ENCODE peak calls at places on chromosomes 13 and 19, in eight cellular contexts. H is CD8-positive, alpha-beta T cell; N is GM23338; G is neural progenitor cell; Y is left ventricle myocardium inferior; Z is tibial nerve; S is upper lobe of right lung; U is GM23248. D is an unnamed sample. For H3K27me3, the result is how much of the 10 kb centered on the place peaks cover.

GRCh38 chr13:105442941-105443340 is 1092.5 kb downstream of the EFNB2 start:
- DNase-seq in H (no peak), N (no peak), G (no peak), Y (no peak), Z (no peak), S (no peak), U (peak), D (peak)

GRCh38 chr19:58352760-58353671 is at the start of gene A1BG:
- DNase-seq in H (no peak), N (no peak), G (no peak), Y (no peak), Z (no peak), S (no peak), U (no peak), D (no peak)

GRCh38 chr13:29676535-29676934 is 81.0 kb upstream of the SLC7A1 start:
- DNase-seq in H (no peak), N (no peak), G (no peak), Y (no peak), Z (no peak), S (no peak), U (peak), D (peak)

GRCh38 chr19:55442372-55443044 is 592 bp downstream of the SHISA7 start:
- DNase-seq in H (no peak), N (peak), G (peak), Y (no peak), Z (no peak), S (no peak), U (no peak), D (no peak)

GRCh38 chr13:107450931-107451330 is 764.4 kb downstream of the LIG4 start:
- DNase-seq in H (no peak), N (no peak), G (no peak), Y (no peak), Z (no peak), S (no peak), U (peak), D (peak)

GRCh38 chr19:7658219-7658686 is 10.6 kb upstream of the RETN start:
- DNase-seq in H (no peak), N (peak), G (peak), Y (no peak), Z (no peak), S (no peak), U (peak), D (no peak)

GRCh38 chr19:45440259-45440638 is 16.5 kb upstream of the ERCC1 start:
- DNase-seq in H (no peak), N (peak), G (no peak), Y (no peak), Z (no peak), S (no peak), U (no peak), D (no peak)

GRCh38 chr13:99847318-99847750 is 124.2 kb downstream of the ZIC5 start:
- DNase-seq in H (no peak), N (no peak), G (no peak), Y (no peak), Z (no peak), S (no peak), U (no peak), D (no peak)

GRCh38 chr19:28406237-28406596 is 806.7 kb downstream of the UQCRFS1 start:
- DNase-seq in H (no peak), N (no peak), G (no peak), Y (no peak), Z (no peak), S (no peak), U (no peak), D (no peak)

GRCh38 chr19:35081201-35081600 is 34.4 kb upstream of the FXYD3 start:
- DNase-seq in H (no peak), N (no peak), G (no peak), Y (no peak), Z (no peak), S (no peak), U (no peak), D (no peak)

GRCh38 chr13:47459512-47459911 is 541.6 kb downstream of the SUCLA2 start:
- DNase-seq in H (no peak), N (peak), G (peak), Y (no peak), Z (no peak), S (no peak), U (peak), D (peak)

DNA sequence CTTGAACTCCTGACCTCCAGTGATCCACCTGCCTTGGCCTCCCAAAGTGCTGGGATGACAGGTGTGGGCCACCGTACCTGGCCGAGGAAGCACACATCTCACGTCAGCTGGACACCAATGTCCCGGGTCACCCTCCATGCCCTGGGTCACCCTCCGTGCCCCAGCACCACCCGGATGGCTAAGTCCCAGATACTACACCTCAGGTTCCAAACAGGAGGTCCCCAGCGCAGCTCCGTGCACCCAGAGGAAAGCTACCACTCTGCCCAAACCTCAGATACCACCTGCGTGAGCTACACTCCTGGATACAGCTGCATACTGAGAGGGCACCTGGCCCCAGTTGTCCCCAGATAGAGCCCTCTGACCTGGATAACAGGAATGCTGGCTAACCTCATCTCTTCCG is 14.0 kb downstream of the LRRC4B start:
- DNase-seq in H (no peak), N (no peak), G (no peak), Y (no peak), Z (no peak), S (no peak), U (no peak), D (no peak)
- H3K27me3 ChIP-seq in H (under half), N (half or more), G (half or more), Y (half or more), Z (under half), S (under half), U (under half), D (half or more)

DNA sequence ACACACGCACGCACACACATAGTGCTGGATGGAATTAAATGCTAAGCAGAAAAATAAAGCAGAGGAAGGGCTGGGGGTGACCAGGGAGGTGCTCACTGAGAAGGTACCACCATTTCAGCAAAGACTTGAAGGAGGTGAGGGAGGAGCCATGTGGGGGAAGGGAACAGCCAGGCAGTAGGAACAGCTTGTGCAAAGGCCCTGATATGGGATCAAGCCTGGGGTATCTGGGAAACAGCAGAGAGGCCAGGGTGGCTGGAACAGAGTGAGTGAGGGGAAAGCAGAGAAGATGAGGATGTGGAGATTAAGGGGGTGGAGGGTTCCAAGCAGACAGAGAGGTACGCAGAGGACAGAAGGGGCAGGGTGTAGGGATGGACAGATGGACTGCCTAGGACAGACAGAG is 25.2 kb downstream of the NOTCH3 start:
- DNase-seq in H (no peak), N (no peak), G (no peak), Y (no peak), Z (no peak), S (no peak), U (no peak), D (no peak)
- H3K27me3 ChIP-seq in H (under half), N (under half), G (under half), Y (under half), Z (under half), S (under half), U (under half), D (under half)

DNA sequence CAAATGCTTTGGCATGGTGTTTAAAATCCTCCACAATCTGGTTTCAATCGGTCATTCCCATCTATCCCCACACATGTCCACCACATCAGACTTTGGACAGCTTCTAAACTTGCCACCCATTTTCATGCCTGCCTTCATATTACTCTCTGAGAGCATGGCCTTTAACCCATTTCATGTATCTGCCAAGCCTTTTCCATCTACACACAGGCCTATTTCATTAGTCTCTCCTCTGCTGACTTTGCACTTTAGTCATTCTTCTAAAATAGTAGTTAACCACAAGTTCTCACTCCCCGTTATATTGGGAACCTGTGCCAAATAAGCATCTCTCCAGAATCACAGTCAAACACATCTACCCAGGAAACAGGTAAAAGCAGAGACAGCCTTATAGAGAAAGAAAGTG is 142.2 kb downstream of the MZT1 start:
- DNase-seq in H (no peak), N (no peak), G (no peak), Y (no peak), Z (no peak), S (no peak), U (no peak), D (no peak)
- H3K27me3 ChIP-seq in H (under half), N (under half), G (under half), Y (under half), Z (under half), S (under half), U (under half), D (under half)

GRCh38 chr19:3475449-3475848 is 4.9 kb downstream of the SMIM24 start:
- DNase-seq in H (no peak), N (no peak), G (no peak), Y (no peak), Z (no peak), S (no peak), U (no peak), D (no peak)

GRCh38 chr19:3474614-3475013 is 5.7 kb downstream of the SMIM24 start:
- DNase-seq in H (no peak), N (no peak), G (no peak), Y (no peak), Z (no peak), S (no peak), U (no peak), D (no peak)

GRCh38 chr19:3478409-3479176 is 1.7 kb downstream of the SMIM24 start:
- DNase-seq in H (no peak), N (peak), G (no peak), Y (no peak), Z (no peak), S (no peak), U (no peak), D (no peak)

GRCh38 chr19:3477506-3477905 is 2.8 kb downstream of the SMIM24 start:
- DNase-seq in H (no peak), N (no peak), G (no peak), Y (no peak), Z (no peak), S (no peak), U (no peak), D (no peak)

DNA sequence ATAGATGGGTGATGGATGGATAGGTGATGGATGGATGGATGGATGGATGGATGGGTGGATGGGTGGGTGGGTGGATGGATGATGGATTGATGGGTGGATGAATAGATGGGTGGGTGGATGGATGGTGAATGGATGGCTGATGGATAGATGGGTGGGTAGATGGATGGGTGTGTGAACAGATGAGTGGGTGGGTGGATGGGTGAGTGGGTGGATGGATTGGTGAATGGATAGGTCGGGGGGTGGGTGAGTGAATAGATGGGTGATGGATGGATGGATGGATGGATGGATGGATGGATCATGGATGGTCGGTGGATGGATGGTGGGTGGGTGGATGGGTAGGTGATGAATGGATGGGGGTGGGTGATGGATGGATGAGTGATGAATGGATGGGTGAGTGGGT is 3.5 kb downstream of the SMIM24 start:
- DNase-seq in H (no peak), N (no peak), G (no peak), Y (no peak), Z (no peak), S (no peak), U (no peak), D (no peak)
- H3K27me3 ChIP-seq in H (under half), N (under half), G (under half), Y (half or more), Z (under half), S (under half), U (under half), D (under half)

GRCh38 chr13:36920612-36921185 is 661 bp upstream of the SMAD9 start:
- DNase-seq in H (no peak), N (peak), G (peak), Y (no peak), Z (no peak), S (no peak), U (peak), D (peak)

GRCh38 chr13:36918246-36919060 is 1.6 kb downstream of the SMAD9 start:
- DNase-seq in H (no peak), N (peak), G (peak), Y (no peak), Z (no peak), S (no peak), U (peak), D (peak)

GRCh38 chr13:36919833-36920611 is at the start of gene SMAD9:
- DNase-seq in H (no peak), N (peak), G (peak), Y (peak), Z (peak), S (peak), U (peak), D (peak)

GRCh38 chr13:36921902-36922301 is 1.9 kb upstream of the SMAD9 start:
- DNase-seq in H (no peak), N (no peak), G (no peak), Y (no peak), Z (no peak), S (no peak), U (no peak), D (no peak)

DNA sequence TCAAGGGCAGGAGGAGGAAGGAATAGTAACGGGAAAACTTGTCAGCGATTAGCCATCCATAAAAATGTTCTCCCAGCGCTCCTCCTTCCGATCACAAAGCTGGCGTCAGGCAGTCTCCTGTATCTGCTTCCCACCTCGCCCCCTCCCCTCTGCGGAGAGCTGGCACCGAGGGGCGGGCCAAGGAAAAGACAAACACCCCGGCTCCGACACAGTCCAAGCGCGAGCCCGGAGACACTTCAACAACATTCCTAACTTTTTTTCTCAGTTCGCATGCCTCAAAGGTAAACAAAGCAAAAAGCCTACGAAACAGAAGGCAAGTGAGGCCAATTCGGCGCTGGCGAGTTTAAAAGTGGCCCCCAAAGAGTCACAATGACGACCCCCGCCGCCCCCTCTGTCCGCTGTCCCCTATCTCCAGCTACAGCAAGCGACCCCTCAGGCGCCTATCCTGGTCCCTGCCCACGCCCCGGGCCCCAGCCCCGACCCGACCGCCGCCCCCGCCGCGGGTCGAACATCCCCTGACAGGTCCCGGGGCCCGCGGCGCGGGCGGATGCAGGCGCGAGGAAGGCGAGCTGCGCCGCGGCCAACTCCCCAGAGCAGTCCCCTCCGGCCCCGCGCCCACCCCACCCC is 719 bp downstream of the SMAD9 start:
- DNase-seq in H (no peak), N (peak), G (peak), Y (peak), Z (no peak), S (peak), U (peak), D (peak)
- H3K27me3 ChIP-seq in H (under half), N (under half), G (half or more), Y (under half), Z (under half), S (under half), U (under half), D (under half)

D was measured in adipocyte.